ENCODE peak calls at places on chromosomes 7 and 10, in five cellular contexts. H is PC-3, L is caudate nucleus, P is pancreas, X is tibial nerve. M is an unnamed sample.

GRCh38 chr10:76149602-76150138 is 718.2 kb downstream of the LRMDA start:
- DNase-seq in H (no peak), L (no peak), P (no peak), X (no peak), M (no peak)

GRCh38 chr10:116197961-116198360 is 75.0 kb downstream of the GFRA1 start:
- DNase-seq in H (no peak), L (no peak), P (no peak), X (no peak), M (no peak)

GRCh38 chr7:79872171-79872570 is 262.5 kb upstream of the GNAI1 start:
- DNase-seq in H (no peak), L (no peak), P (no peak), X (no peak), M (no peak)

GRCh38 chr7:126569402-126569801 is 683.3 kb downstream of the GRM8 start:
- DNase-seq in H (no peak), L (no peak), P (no peak), X (no peak), M (no peak)

GRCh38 chr10:62996925-62997324 is 136.2 kb upstream of the NRBF2 start:
- DNase-seq in H (no peak), L (no peak), P (no peak), X (no peak), M (no peak)

GRCh38 chr7:16114633-16115032 is 306.7 kb downstream of the CRPPA start:
- DNase-seq in H (peak; percentile 51), L (no peak), P (no peak), X (no peak), M (no peak)

GRCh38 chr7:151838861-151839381 is 38.0 kb downstream of the PRKAG2 start:
- DNase-seq in H (no peak), L (no peak), P (no peak), X (no peak), M (peak; percentile 22)

GRCh38 chr7:48742046-48742445 is 182.3 kb upstream of the CDC14C start:
- DNase-seq in H (no peak), L (no peak), P (no peak), X (no peak), M (no peak)

GRCh38 chr7:37054631-37055300 is 330.5 kb upstream of the AOAH start:
- DNase-seq in H (no peak), L (no peak), P (no peak), X (no peak), M (no peak)

GRCh38 chr7:129434846-129435318 is 650 bp downstream of the STRIP2 start:
- DNase-seq in H (no peak), L (no peak), P (peak; percentile 58), X (no peak), M (no peak)

GRCh38 chr7:1311406-1312097 is 78.9 kb downstream of the UNCX start:
- DNase-seq in H (no peak), L (no peak), P (no peak), X (no peak), M (no peak)
- H3K27ac ChIP-seq in H (no peak overlapping the region), L (no peak overlapping the region), P (no peak overlapping the region), X (no peak overlapping the region), M (no peak overlapping the region)

DNA sequence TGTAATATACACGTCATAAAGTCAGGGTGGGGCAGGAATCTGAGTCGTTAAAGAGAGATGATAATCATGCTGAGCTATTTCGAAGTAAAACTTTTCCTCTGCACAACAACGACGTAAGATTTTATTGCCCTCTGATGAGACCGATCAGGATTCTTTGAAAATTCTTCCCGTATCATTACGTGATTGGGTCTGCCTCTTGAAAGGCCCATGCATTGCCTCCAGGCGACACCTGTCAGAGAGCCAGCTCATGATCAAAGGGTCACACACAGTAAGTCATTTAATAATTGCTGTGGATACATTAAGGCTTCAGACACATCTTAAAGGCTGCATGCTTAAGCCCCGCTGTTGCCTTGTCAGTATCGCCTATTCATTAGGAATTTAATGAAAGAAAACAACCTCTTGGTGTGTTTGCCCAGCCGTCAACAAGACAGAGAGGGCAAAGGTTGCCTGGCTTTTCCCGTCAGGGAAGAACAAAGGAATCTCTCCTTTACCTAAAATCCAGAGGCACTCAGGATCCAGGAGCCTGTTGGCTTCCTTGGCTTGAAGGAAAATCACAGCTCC is 189.0 kb upstream of the SH2B2 start:
- DNase-seq in H (peak; percentile 40), L (no peak), P (no peak), X (no peak), M (no peak)
- H3K27ac ChIP-seq in H (peak overlapping the region; percentile 91), L (no peak overlapping the region), P (no peak overlapping the region), X (peak overlapping the region; percentile 59), M (no peak overlapping the region)

DNA sequence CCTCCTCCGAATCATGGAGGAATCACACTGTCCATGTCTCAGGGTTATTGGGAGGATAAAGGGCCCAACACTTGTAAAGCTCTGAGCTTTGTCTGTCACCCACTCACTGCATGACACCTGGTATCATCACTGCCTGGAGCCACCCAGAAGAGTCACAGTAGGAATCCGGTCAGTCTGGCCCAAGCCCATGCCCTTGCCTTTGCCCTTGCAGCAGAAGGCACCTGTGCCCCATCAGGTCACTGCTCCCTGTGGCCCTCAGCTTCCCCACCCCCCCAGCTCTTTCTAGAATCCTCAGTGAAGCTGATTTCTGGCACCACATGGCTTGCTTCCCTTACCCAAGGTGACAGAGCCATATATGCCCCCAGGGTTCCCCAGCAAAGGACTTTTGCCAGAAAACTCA is 14.4 kb downstream of the LDB3 start:
- DNase-seq in H (no peak), L (no peak), P (no peak), X (no peak), M (no peak)
- H3K27ac ChIP-seq in H (no peak overlapping the region), L (no peak overlapping the region), P (no peak overlapping the region), X (no peak overlapping the region), M (no peak overlapping the region)

GRCh38 chr10:103140469-103140868 is 52.6 kb downstream of the NT5C2 start:
- DNase-seq in H (no peak), L (no peak), P (no peak), X (no peak), M (no peak)

GRCh38 chr10:103139803-103140202 is 53.3 kb downstream of the NT5C2 start:
- DNase-seq in H (no peak), L (no peak), P (no peak), X (no peak), M (no peak)

GRCh38 chr10:103144086-103144485 is 49.0 kb downstream of the NT5C2 start:
- DNase-seq in H (no peak), L (no peak), P (no peak), X (no peak), M (no peak)

GRCh38 chr10:103145046-103145445 is 48.0 kb downstream of the NT5C2 start:
- DNase-seq in H (no peak), L (no peak), P (no peak), X (no peak), M (no peak)

DNA sequence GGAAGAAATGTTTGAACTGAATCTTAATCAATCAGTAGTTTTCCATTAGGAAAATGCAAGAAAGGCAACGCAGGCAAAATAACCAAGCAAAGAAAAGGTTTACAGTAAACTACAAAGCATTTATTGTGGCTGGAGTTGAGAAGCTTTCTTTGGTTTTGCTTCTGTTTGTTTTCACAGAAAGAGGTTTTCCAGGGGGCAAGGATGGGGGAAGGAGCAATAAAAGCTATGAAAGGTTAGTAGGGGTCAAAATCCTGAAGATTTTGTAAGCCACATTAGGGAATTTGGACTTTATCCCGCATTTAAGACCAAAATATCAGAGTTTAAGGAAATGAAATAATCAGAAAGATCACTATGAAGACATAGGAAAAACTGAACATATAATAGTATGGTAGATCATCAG is 51.1 kb downstream of the NT5C2 start:
- DNase-seq in H (no peak), L (no peak), P (no peak), X (no peak), M (no peak)
- H3K27ac ChIP-seq in H (no peak overlapping the region), L (no peak overlapping the region), P (no peak overlapping the region), X (peak overlapping the region; percentile 6), M (no peak overlapping the region)

GRCh38 chr7:116724560-116725231 is 52.7 kb downstream of the MET start:
- DNase-seq in H (no peak), L (no peak), P (no peak), X (no peak), M (no peak)
- H3K27ac ChIP-seq in H (no peak overlapping the region), L (no peak overlapping the region), P (no peak overlapping the region), X (no peak overlapping the region), M (no peak overlapping the region)

GRCh38 chr7:1099154-1099542 is 11.2 kb downstream of the GPER1 start:
- DNase-seq in H (no peak), L (no peak), P (no peak), X (no peak), M (no peak)

GRCh38 chr7:1095621-1096155 is 7.8 kb downstream of the GPER1 start:
- DNase-seq in H (no peak), L (no peak), P (peak; percentile 45), X (no peak), M (no peak)

GRCh38 chr7:1096156-1097119 is 8.5 kb downstream of the GPER1 start:
- DNase-seq in H (no peak), L (no peak), P (peak; percentile 64), X (no peak), M (no peak)

GRCh38 chr7:1098243-1099153 is 10.6 kb downstream of the GPER1 start:
- DNase-seq in H (no peak), L (no peak), P (no peak), X (no peak), M (no peak)

DNA sequence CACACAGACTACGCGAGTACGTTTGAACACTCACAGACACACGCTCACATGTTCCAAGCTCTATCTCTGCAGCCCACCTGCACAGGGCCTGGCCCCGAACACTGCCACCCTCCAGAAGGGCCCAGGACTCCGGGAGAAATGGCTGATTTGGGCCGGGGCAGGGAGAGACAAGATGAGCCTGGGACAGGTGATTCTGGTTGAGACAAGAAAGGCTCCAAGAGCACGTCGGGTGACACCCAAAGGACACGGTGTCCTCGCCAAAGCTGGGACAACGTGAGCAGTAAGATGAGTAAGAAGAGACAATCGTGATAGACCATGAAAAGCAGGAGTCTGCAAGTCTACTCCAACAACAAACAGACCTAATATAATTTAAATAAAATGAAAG is 9.2 kb downstream of the GPER1 start:
- DNase-seq in H (no peak), L (no peak), P (peak; percentile 18), X (no peak), M (no peak)
- H3K27ac ChIP-seq in H (no peak overlapping the region), L (peak overlapping the region; percentile 86), P (no peak overlapping the region), X (no peak overlapping the region), M (no peak overlapping the region)

GRCh38 chr10:18178862-18179483 is 38.7 kb downstream of the CACNB2 start:
- DNase-seq in H (peak; percentile 26), L (no peak), P (no peak), X (no peak), M (no peak)
- H3K27ac ChIP-seq in H (peak overlapping the region; percentile 37), L (no peak overlapping the region), P (no peak overlapping the region), X (no peak overlapping the region), M (no peak overlapping the region)

DNA sequence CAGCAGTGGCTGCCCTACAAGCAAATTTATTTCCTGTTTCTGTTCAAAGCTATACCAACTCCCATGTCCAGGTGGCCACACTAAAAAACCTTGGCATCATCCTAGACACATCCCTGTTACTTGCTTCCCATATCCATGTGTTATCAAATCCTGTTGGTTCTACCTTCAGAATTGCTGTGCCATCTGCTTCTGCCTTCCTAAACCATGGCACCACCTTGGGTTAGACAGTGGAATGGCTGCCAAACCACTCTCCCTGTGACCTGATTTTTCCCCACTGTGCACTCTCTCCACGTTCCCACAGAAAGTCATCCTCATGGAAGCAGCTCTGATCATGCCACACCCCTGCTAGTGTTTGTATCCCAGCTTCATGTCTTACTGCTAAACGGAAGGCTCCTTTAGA is 697.6 kb upstream of the GALNT17 start:
- DNase-seq in H (no peak), L (no peak), P (no peak), X (no peak), M (no peak)
- H3K27ac ChIP-seq in H (no peak overlapping the region), L (no peak overlapping the region), P (no peak overlapping the region), X (no peak overlapping the region), M (no peak overlapping the region)

M was measured in CD4-positive, alpha-beta T cell.